ENCODE peak calls at places on chromosomes 2 and 18, in four cellular contexts. Y is stromal cell of bone marrow, E is cardiac fibroblast, Q is NAMALWA. J is an unnamed sample.

GRCh38 chr2:219433666-219434467 is 776 bp upstream of the SPEG start:
- DNase-seq in Y (no peak), Q (peak), E (peak), J (no peak)

GRCh38 chr2:219362524-219363164 is 25.1 kb downstream of the DNPEP start:
- DNase-seq in E (peak), Y (peak), Q (no peak), J (peak)

GRCh38 chr2:159108178-159108893 is 139.9 kb downstream of the TANC1 start:
- DNase-seq in E (no peak), Y (no peak), Q (no peak), J (no peak)

GRCh38 chr18:77101410-77102245 is 31.0 kb downstream of the MBP start:
- DNase-seq in Q (no peak), E (peak), Y (peak), J (peak)

GRCh38 chr2:240839152-240840143 is 19.4 kb upstream of the KIF1A start:
- DNase-seq in Q (no peak), E (peak), Y (no peak), J (no peak)

GRCh38 chr2:101124061-101124460 is 27.1 kb downstream of the TBC1D8 start:
- DNase-seq in E (no peak), Y (no peak), Q (no peak), J (peak)

GRCh38 chr2:107525420-107525819 is 301.3 kb upstream of the RGPD4 start:
- DNase-seq in E (peak), Y (peak), Q (no peak), J (no peak)

GRCh38 chr2:150339282-150339681 is 148.2 kb downstream of the RND3 start:
- DNase-seq in Y (no peak), E (no peak), Q (no peak), J (no peak)

GRCh38 chr18:47204908-47205522 is 28.9 kb upstream of the IER3IP1 start:
- DNase-seq in Y (peak), E (peak), Q (peak), J (peak)

GRCh38 chr2:174399171-174399570 is 3.6 kb downstream of the SCRN3 start:
- DNase-seq in Q (no peak), E (no peak), Y (no peak), J (no peak)